ENCODE peak calls at places on chromosomes 4 and X, in four cellular contexts. One of them, this sample, is unnamed.
A peak's percentile ranks its signal among the peaks of the same experiment; 100 is the strongest.

GRCh38 chr4:78324625-78325024 is 226.9 kb upstream of the ANXA3 start:
- DNase-seq in left ventricle myocardium inferior: no peak
- DNase-seq in adrenal gland: no peak
- DNase-seq in endothelial cell of umbilical vein: no peak
- DNase-seq in this sample: no peak

GRCh38 chr4:16867827-16868226 is 30.6 kb downstream of the LDB2 start:
- DNase-seq in left ventricle myocardium inferior: no peak
- DNase-seq in adrenal gland: no peak
- DNase-seq in endothelial cell of umbilical vein: no peak
- DNase-seq in this sample: no peak

GRCh38 chr4:138724530-138724929 is 291.1 kb upstream of the NOCT start:
- DNase-seq in left ventricle myocardium inferior: no peak
- DNase-seq in adrenal gland: no peak
- DNase-seq in endothelial cell of umbilical vein: no peak
- DNase-seq in this sample: no peak

GRCh38 chr4:7210818-7211217 is 18.5 kb downstream of the SORCS2 start:
- DNase-seq in left ventricle myocardium inferior: no peak
- DNase-seq in adrenal gland: no peak
- DNase-seq in endothelial cell of umbilical vein: no peak
- DNase-seq in this sample: peak; percentile 50

GRCh38 chr4:185859106-185859505 is 47.1 kb upstream of the SORBS2 start:
- DNase-seq in left ventricle myocardium inferior: no peak
- DNase-seq in adrenal gland: no peak
- DNase-seq in endothelial cell of umbilical vein: peak; percentile 74
- DNase-seq in this sample: no peak

GRCh38 chrX:53438174-53438831 is 4.1 kb upstream of the HSD17B10 start:
- DNase-seq in left ventricle myocardium inferior: no peak
- DNase-seq in adrenal gland: no peak
- DNase-seq in endothelial cell of umbilical vein: no peak
- DNase-seq in this sample: no peak

GRCh38 chr4:132865922-132866321 is 283.2 kb upstream of the PCDH10 start:
- DNase-seq in left ventricle myocardium inferior: no peak
- DNase-seq in adrenal gland: no peak
- DNase-seq in endothelial cell of umbilical vein: no peak
- DNase-seq in this sample: no peak

GRCh38 chr4:99971453-99972111 is 21.5 kb upstream of the H2AZ1 start:
- DNase-seq in left ventricle myocardium inferior: no peak
- DNase-seq in adrenal gland: no peak
- DNase-seq in endothelial cell of umbilical vein: no peak
- DNase-seq in this sample: no peak

GRCh38 chr4:183289688-183290087 is 30.4 kb downstream of the CLDN22 start:
- DNase-seq in left ventricle myocardium inferior: no peak
- DNase-seq in adrenal gland: no peak
- DNase-seq in endothelial cell of umbilical vein: no peak
- DNase-seq in this sample: no peak

GRCh38 chr4:154807042-154807630 is 26.1 kb downstream of the RBM46 start:
- DNase-seq in left ventricle myocardium inferior: no peak
- DNase-seq in adrenal gland: no peak
- DNase-seq in endothelial cell of umbilical vein: peak; percentile 61
- DNase-seq in this sample: peak; percentile 58

GRCh38 chr4:41256131-41256739 is 493 bp upstream of the UCHL1 start:
- DNase-seq in left ventricle myocardium inferior: no peak
- DNase-seq in adrenal gland: no peak
- DNase-seq in endothelial cell of umbilical vein: no peak
- DNase-seq in this sample: no peak

GRCh38 chrX:19593684-19594083 is 78.4 kb upstream of the MAP3K15 start:
- DNase-seq in left ventricle myocardium inferior: no peak
- DNase-seq in adrenal gland: peak; percentile 15
- DNase-seq in endothelial cell of umbilical vein: peak; percentile 52
- DNase-seq in this sample: peak; percentile 55

GRCh38 chrX:11770320-11770719 is 12.3 kb downstream of the MSL3 start:
- DNase-seq in left ventricle myocardium inferior: no peak
- DNase-seq in adrenal gland: peak; percentile 46
- DNase-seq in endothelial cell of umbilical vein: peak; percentile 51
- DNase-seq in this sample: peak; percentile 33

GRCh38 chr4:44025376-44026020 is 423.1 kb downstream of the KCTD8 start:
- DNase-seq in left ventricle myocardium inferior: no peak
- DNase-seq in adrenal gland: no peak
- DNase-seq in endothelial cell of umbilical vein: peak; percentile 72
- DNase-seq in this sample: no peak

GRCh38 chr4:85113706-85114105 is 147.2 kb upstream of the WDFY3 start:
- DNase-seq in left ventricle myocardium inferior: no peak
- DNase-seq in adrenal gland: no peak
- DNase-seq in endothelial cell of umbilical vein: no peak
- DNase-seq in this sample: no peak

GRCh38 chr4:80731436-80731835 is 299.1 kb upstream of the BMP3 start:
- DNase-seq in left ventricle myocardium inferior: no peak
- DNase-seq in adrenal gland: no peak
- DNase-seq in endothelial cell of umbilical vein: no peak
- DNase-seq in this sample: peak; percentile 59

GRCh38 chr4:160247091-160247656 is 1144.3 kb downstream of the RAPGEF2 start:
- DNase-seq in left ventricle myocardium inferior: no peak
- DNase-seq in adrenal gland: no peak
- DNase-seq in endothelial cell of umbilical vein: no peak
- DNase-seq in this sample: no peak

GRCh38 chrX:43685221-43685620 is 29.1 kb downstream of the MAOA start:
- DNase-seq in left ventricle myocardium inferior: no peak
- DNase-seq in adrenal gland: no peak
- DNase-seq in endothelial cell of umbilical vein: no peak
- DNase-seq in this sample: no peak

GRCh38 chr4:158667651-158668198 is 4.0 kb downstream of the C4orf46 start:
- DNase-seq in left ventricle myocardium inferior: no peak
- DNase-seq in adrenal gland: no peak
- DNase-seq in endothelial cell of umbilical vein: peak; percentile 47
- DNase-seq in this sample: peak; percentile 37

GRCh38 chrX:53084863-53085262 is 2.7 kb downstream of the TSPYL2 start:
- DNase-seq in left ventricle myocardium inferior: no peak
- DNase-seq in adrenal gland: no peak
- DNase-seq in endothelial cell of umbilical vein: no peak
- DNase-seq in this sample: no peak

GRCh38 chrX:47543496-47543895 is 17.5 kb upstream of the ARAF start:
- DNase-seq in left ventricle myocardium inferior: no peak
- DNase-seq in adrenal gland: no peak
- DNase-seq in endothelial cell of umbilical vein: no peak
- DNase-seq in this sample: no peak

GRCh38 chrX:47539860-47540259 is 21.1 kb upstream of the ARAF start:
- DNase-seq in left ventricle myocardium inferior: no peak
- DNase-seq in adrenal gland: no peak
- DNase-seq in endothelial cell of umbilical vein: no peak
- DNase-seq in this sample: no peak

GRCh38 chrX:47540754-47541538 is 20.1 kb upstream of the ARAF start:
- DNase-seq in left ventricle myocardium inferior: peak; percentile 63
- DNase-seq in adrenal gland: peak; percentile 84
- DNase-seq in endothelial cell of umbilical vein: peak; percentile 92
- DNase-seq in this sample: peak; percentile 80
- TF ChIP-seq CTCF in left ventricle myocardium inferior: peak; percentile 67
- TF ChIP-seq CTCF in adrenal gland: peak; percentile 33
- TF ChIP-seq CTCF in endothelial cell of umbilical vein: peak; percentile 47
- TF ChIP-seq CTCF in this sample: peak; percentile 55

DNA sequence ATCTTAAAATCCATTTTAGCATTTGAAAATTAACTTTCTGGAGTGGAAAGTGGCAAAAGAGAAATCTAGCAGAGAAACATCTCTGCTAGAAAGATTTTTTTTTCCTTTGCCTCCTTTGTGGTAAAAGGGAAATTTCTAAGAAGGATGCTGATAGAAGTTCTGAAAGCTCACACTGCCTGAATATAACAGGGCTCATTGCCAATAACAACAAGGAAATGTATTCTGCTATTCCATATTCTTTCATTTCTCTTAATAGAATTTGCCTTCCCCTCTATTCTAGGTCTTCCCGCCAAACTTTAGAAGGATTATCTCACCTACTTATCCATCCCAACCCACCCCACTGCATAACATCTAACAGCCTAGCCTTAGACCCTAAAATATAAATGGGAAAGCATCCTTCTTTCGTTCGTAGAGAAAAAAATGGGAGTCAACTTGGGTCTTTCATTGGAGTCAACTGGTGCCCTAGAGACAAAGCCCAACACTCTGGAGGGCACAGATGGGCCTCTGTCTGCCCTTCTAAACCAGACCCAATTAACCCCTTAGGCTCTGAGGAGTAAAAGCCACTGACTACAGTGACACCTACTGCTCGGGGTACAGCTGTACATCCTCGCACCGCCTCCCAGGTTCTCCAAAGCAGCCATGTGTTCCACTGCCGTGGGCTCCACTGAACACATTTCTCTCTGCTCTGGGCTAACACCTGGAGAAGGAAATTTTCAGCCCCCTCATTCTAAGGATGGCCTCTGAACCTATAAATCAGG is 103.9 kb downstream of the MAML3 start:
- DNase-seq in left ventricle myocardium inferior: no peak
- DNase-seq in adrenal gland: no peak
- DNase-seq in endothelial cell of umbilical vein: peak; percentile 82
- DNase-seq in this sample: no peak
- H3K4me3 ChIP-seq in left ventricle myocardium inferior: peak overlapping the region; percentile 57
- H3K4me3 ChIP-seq in adrenal gland: no peak overlapping the region
- H3K4me3 ChIP-seq in endothelial cell of umbilical vein: no peak overlapping the region
- H3K4me3 ChIP-seq in this sample: no peak overlapping the region

GRCh38 chr4:137677851-137678250 is 145.6 kb upstream of the PCDH18 start:
- DNase-seq in left ventricle myocardium inferior: no peak
- DNase-seq in adrenal gland: no peak
- DNase-seq in endothelial cell of umbilical vein: no peak
- DNase-seq in this sample: peak; percentile 60
- H3K36me3 ChIP-seq in left ventricle myocardium inferior: no peaks in the 10 kb centered on the region
- H3K36me3 ChIP-seq in adrenal gland: no peaks in the 10 kb centered on the region
- H3K36me3 ChIP-seq in endothelial cell of umbilical vein: no peaks in the 10 kb centered on the region
- H3K36me3 ChIP-seq in this sample: no peaks in the 10 kb centered on the region

DNA sequence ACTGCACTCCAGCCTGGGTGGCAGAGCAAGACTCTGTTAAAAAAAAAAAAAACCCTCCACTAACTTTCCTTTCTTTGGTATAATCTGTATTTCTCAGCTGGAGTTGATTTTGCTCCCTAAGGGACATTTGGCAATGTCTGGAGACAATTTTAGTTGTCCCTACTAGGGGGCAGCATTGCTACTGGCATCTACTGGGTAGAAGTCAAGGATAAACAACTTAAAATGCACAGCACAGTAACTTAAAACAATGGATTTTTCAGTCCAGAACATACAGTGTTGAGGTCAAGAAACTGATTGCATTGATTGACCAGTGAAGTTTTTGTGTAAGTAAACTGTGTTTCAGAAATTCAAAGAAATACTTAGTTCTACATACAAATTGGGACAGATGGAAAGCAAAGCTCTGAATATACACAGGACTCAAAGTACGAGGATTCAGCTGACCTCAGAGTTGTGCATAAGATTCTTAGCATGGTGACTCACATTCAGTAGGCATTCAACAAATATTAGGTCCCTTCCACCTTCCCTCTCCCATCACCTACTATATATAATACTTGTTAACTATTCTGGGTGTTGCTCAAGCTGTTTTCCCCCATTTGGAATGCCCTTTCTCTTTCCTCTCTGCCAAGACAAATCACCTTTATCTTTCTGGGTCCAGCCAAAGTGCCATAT is 8.8 kb downstream of the DDX53 start:
- DNase-seq in left ventricle myocardium inferior: no peak
- DNase-seq in adrenal gland: peak; percentile 1
- DNase-seq in endothelial cell of umbilical vein: peak; percentile 12
- DNase-seq in this sample: peak; percentile 35
- TF ChIP-seq CTCF in left ventricle myocardium inferior: peak; percentile 38
- TF ChIP-seq CTCF in adrenal gland: no peak
- TF ChIP-seq CTCF in endothelial cell of umbilical vein: peak; percentile 13
- TF ChIP-seq CTCF in this sample: peak; percentile 31

GRCh38 chr4:107894138-107894603 is 37.2 kb upstream of the CYP2U1 start:
- DNase-seq in left ventricle myocardium inferior: no peak
- DNase-seq in adrenal gland: no peak
- DNase-seq in endothelial cell of umbilical vein: no peak
- DNase-seq in this sample: no peak

GRCh38 chr4:107893171-107894137 is 37.9 kb upstream of the CYP2U1 start:
- DNase-seq in left ventricle myocardium inferior: no peak
- DNase-seq in adrenal gland: no peak
- DNase-seq in endothelial cell of umbilical vein: peak; percentile 44
- DNase-seq in this sample: peak; percentile 74

GRCh38 chr4:107891299-107891698 is 40.0 kb upstream of the CYP2U1 start:
- DNase-seq in left ventricle myocardium inferior: no peak
- DNase-seq in adrenal gland: no peak
- DNase-seq in endothelial cell of umbilical vein: no peak
- DNase-seq in this sample: no peak

GRCh38 chr4:107888237-107888636 is 43.1 kb upstream of the CYP2U1 start:
- DNase-seq in left ventricle myocardium inferior: no peak
- DNase-seq in adrenal gland: no peak
- DNase-seq in endothelial cell of umbilical vein: no peak
- DNase-seq in this sample: no peak

GRCh38 chr4:107890779-107891178 is 40.6 kb upstream of the CYP2U1 start:
- DNase-seq in left ventricle myocardium inferior: no peak
- DNase-seq in adrenal gland: no peak
- DNase-seq in endothelial cell of umbilical vein: no peak
- DNase-seq in this sample: no peak
- H3K4me3 ChIP-seq in left ventricle myocardium inferior: no peak overlapping the region
- H3K4me3 ChIP-seq in adrenal gland: no peak overlapping the region
- H3K4me3 ChIP-seq in endothelial cell of umbilical vein: no peak overlapping the region
- H3K4me3 ChIP-seq in this sample: no peak overlapping the region

GRCh38 chr4:165101641-165102040 is 11.0 kb downstream of the TMEM192 start:
- DNase-seq in left ventricle myocardium inferior: no peak
- DNase-seq in adrenal gland: no peak
- DNase-seq in endothelial cell of umbilical vein: no peak
- DNase-seq in this sample: no peak
- H3K36me3 ChIP-seq in left ventricle myocardium inferior: peaks cover 55% of the 10 kb centered on the region
- H3K36me3 ChIP-seq in adrenal gland: no peaks in the 10 kb centered on the region
- H3K36me3 ChIP-seq in endothelial cell of umbilical vein: peaks cover 3% of the 10 kb centered on the region
- H3K36me3 ChIP-seq in this sample: peaks cover 8% of the 10 kb centered on the region